ENCODE peak calls at places on chromosome 21, in five cellular contexts. One of them, this sample, is unnamed.

GRCh38 chr21:44702111-44702972 is 5.4 kb downstream of the KRTAP10-12 start:
- DNase-seq in DND-41: no peak
- DNase-seq in SK-N-SH: peak; percentile 9
- DNase-seq in epithelial cell of esophagus: no peak
- DNase-seq in PC-9: no peak
- DNase-seq in this sample: no peak

GRCh38 chr21:37072239-37072987 is 458 bp downstream of the PIGP start:
- DNase-seq in epithelial cell of esophagus: peak; percentile 62
- DNase-seq in PC-9: peak; percentile 50
- DNase-seq in SK-N-SH: no peak
- DNase-seq in DND-41: no peak
- DNase-seq in this sample: no peak

GRCh38 chr21:39580744-39581143 is 32.0 kb upstream of the B3GALT5 start:
- DNase-seq in PC-9: no peak
- DNase-seq in DND-41: no peak
- DNase-seq in SK-N-SH: no peak
- DNase-seq in epithelial cell of esophagus: no peak
- DNase-seq in this sample: no peak

GRCh38 chr21:46206163-46207005 is 22.1 kb upstream of the SPATC1L start:
- DNase-seq in PC-9: no peak
- DNase-seq in DND-41: no peak
- DNase-seq in SK-N-SH: no peak
- DNase-seq in epithelial cell of esophagus: no peak
- DNase-seq in this sample: no peak

GRCh38 chr21:46023126-46023985 is 41.8 kb downstream of the COL6A1 start:
- DNase-seq in DND-41: no peak
- DNase-seq in PC-9: no peak
- DNase-seq in SK-N-SH: no peak
- DNase-seq in epithelial cell of esophagus: no peak
- DNase-seq in this sample: no peak

GRCh38 chr21:14888202-14888601 is 176.6 kb downstream of the NRIP1 start:
- DNase-seq in PC-9: no peak
- DNase-seq in DND-41: no peak
- DNase-seq in SK-N-SH: no peak
- DNase-seq in epithelial cell of esophagus: no peak
- DNase-seq in this sample: no peak

GRCh38 chr21:26177187-26177586 is 6.6 kb upstream of the APP start:
- DNase-seq in epithelial cell of esophagus: no peak
- DNase-seq in DND-41: peak; percentile 15
- DNase-seq in PC-9: no peak
- DNase-seq in SK-N-SH: no peak
- DNase-seq in this sample: no peak

GRCh38 chr21:31161157-31161556 is 122.9 kb upstream of the KRTAP19-8 start:
- DNase-seq in PC-9: no peak
- DNase-seq in epithelial cell of esophagus: peak; percentile 72
- DNase-seq in DND-41: no peak
- DNase-seq in SK-N-SH: peak; percentile 44
- DNase-seq in this sample: peak; percentile 56

GRCh38 chr21:31117046-31117916 is 79.0 kb upstream of the KRTAP19-8 start:
- DNase-seq in epithelial cell of esophagus: peak; percentile 90
- DNase-seq in DND-41: no peak
- DNase-seq in PC-9: peak; percentile 77
- DNase-seq in SK-N-SH: no peak
- DNase-seq in this sample: peak; percentile 53

GRCh38 chr21:38243732-38244406 is 12.9 kb upstream of the KCNJ15 start:
- DNase-seq in epithelial cell of esophagus: no peak
- DNase-seq in DND-41: no peak
- DNase-seq in PC-9: no peak
- DNase-seq in SK-N-SH: no peak
- DNase-seq in this sample: no peak

GRCh38 chr21:46117586-46118304 is 19.8 kb downstream of the COL6A2 start:
- DNase-seq in DND-41: no peak
- DNase-seq in epithelial cell of esophagus: no peak
- DNase-seq in SK-N-SH: peak; percentile 32
- DNase-seq in PC-9: no peak
- DNase-seq in this sample: no peak

DNA sequence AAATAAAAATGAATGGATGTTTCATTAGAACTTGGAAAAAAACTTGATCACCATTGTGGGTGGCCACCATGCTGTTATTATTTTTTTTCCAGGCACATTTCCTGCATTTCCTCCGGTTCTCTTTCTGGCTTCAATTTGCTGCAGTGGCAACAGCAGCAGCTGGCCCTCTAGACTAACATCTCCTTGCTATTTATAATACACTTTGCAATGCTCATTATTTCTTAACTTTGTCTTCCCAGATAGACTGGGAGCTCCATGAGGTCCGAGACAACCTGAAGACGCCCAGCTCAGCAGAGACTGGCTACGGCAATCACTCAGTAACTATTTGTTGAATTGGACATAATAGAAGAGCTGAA is 53.4 kb upstream of the ATP5PO start:
- DNase-seq in PC-9: no peak
- DNase-seq in SK-N-SH: no peak
- DNase-seq in DND-41: no peak
- DNase-seq in epithelial cell of esophagus: no peak
- DNase-seq in this sample: no peak
- H3K4me3 ChIP-seq in PC-9: no peak overlapping the region
- H3K4me3 ChIP-seq in SK-N-SH: no peak overlapping the region
- H3K4me3 ChIP-seq in DND-41: no peak overlapping the region
- H3K4me3 ChIP-seq in epithelial cell of esophagus: no peak overlapping the region
- H3K4me3 ChIP-seq in this sample: no peak overlapping the region

GRCh38 chr21:32994305-32994704 is 31.4 kb upstream of the OLIG2 start:
- DNase-seq in epithelial cell of esophagus: peak; percentile 22
- DNase-seq in PC-9: no peak
- DNase-seq in DND-41: no peak
- DNase-seq in SK-N-SH: peak; percentile 24
- DNase-seq in this sample: peak; percentile 1
- TF ChIP-seq CTCF in epithelial cell of esophagus: peak; percentile 50
- TF ChIP-seq CTCF in PC-9: peak; percentile 32
- TF ChIP-seq CTCF in DND-41: peak; percentile 56
- TF ChIP-seq CTCF in SK-N-SH: peak; percentile 67
- TF ChIP-seq CTCF in this sample: peak; percentile 53

GRCh38 chr21:43575466-43575841 is 83.8 kb downstream of the HSF2BP start:
- DNase-seq in epithelial cell of esophagus: no peak
- DNase-seq in PC-9: no peak
- DNase-seq in SK-N-SH: no peak
- DNase-seq in DND-41: no peak
- DNase-seq in this sample: no peak
- H3K4me3 ChIP-seq in epithelial cell of esophagus: no peak overlapping the region
- H3K4me3 ChIP-seq in PC-9: no peak overlapping the region
- H3K4me3 ChIP-seq in SK-N-SH: no peak overlapping the region
- H3K4me3 ChIP-seq in DND-41: no peak overlapping the region
- H3K4me3 ChIP-seq in this sample: no peak overlapping the region

GRCh38 chr21:28334407-28334806 is 658.3 kb downstream of the LTN1 start:
- DNase-seq in epithelial cell of esophagus: peak; percentile 65
- DNase-seq in SK-N-SH: no peak
- DNase-seq in DND-41: no peak
- DNase-seq in PC-9: no peak
- DNase-seq in this sample: no peak

GRCh38 chr21:28339403-28339802 is 653.3 kb downstream of the LTN1 start:
- DNase-seq in epithelial cell of esophagus: no peak
- DNase-seq in SK-N-SH: no peak
- DNase-seq in DND-41: no peak
- DNase-seq in PC-9: no peak
- DNase-seq in this sample: no peak

GRCh38 chr21:28338906-28339305 is 653.8 kb downstream of the LTN1 start:
- DNase-seq in DND-41: no peak
- DNase-seq in SK-N-SH: no peak
- DNase-seq in epithelial cell of esophagus: no peak
- DNase-seq in PC-9: no peak
- DNase-seq in this sample: no peak

GRCh38 chr21:28336299-28336698 is 656.4 kb downstream of the LTN1 start:
- DNase-seq in PC-9: no peak
- DNase-seq in SK-N-SH: peak; percentile 22
- DNase-seq in DND-41: no peak
- DNase-seq in epithelial cell of esophagus: peak; percentile 65
- DNase-seq in this sample: peak; percentile 63

GRCh38 chr21:28337319-28337718 is 655.4 kb downstream of the LTN1 start:
- DNase-seq in SK-N-SH: peak; percentile 8
- DNase-seq in epithelial cell of esophagus: peak; percentile 61
- DNase-seq in DND-41: no peak
- DNase-seq in PC-9: no peak
- DNase-seq in this sample: peak; percentile 61
- TF ChIP-seq CTCF in SK-N-SH: peak; percentile 64
- TF ChIP-seq CTCF in epithelial cell of esophagus: peak; percentile 39
- TF ChIP-seq CTCF in DND-41: peak; percentile 38
- TF ChIP-seq CTCF in PC-9: peak; percentile 44
- TF ChIP-seq CTCF in this sample: peak; percentile 32

DNA sequence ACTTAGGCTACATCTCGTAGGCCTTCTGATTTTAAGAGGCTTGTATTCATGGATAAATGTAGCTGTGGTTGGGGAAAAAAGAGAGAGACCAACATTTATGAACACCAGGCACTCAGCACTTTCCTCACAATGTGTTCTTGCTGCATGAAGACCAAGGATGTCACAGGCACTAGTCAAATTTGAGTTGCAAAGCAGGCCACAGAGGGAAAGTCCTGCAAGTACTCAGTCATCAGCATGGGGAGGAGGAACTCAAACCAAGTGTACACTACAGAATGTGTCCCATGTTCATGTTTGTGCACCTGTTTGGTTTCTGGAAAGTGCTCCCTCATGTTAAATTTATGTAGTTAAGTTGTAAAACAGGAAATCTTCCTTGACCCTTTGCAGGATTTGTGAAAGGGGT is 8.7 kb upstream of the MAP3K7CL start:
- DNase-seq in PC-9: no peak
- DNase-seq in DND-41: no peak
- DNase-seq in SK-N-SH: no peak
- DNase-seq in epithelial cell of esophagus: no peak
- DNase-seq in this sample: no peak
- H3K4me3 ChIP-seq in PC-9: no peak overlapping the region
- H3K4me3 ChIP-seq in DND-41: no peak overlapping the region
- H3K4me3 ChIP-seq in SK-N-SH: no peak overlapping the region
- H3K4me3 ChIP-seq in epithelial cell of esophagus: no peak overlapping the region
- H3K4me3 ChIP-seq in this sample: no peak overlapping the region

GRCh38 chr21:28793043-28793442 is 199.6 kb downstream of the LTN1 start:
- DNase-seq in DND-41: no peak
- DNase-seq in PC-9: no peak
- DNase-seq in SK-N-SH: peak; percentile 11
- DNase-seq in epithelial cell of esophagus: no peak
- DNase-seq in this sample: peak; percentile 40
- TF ChIP-seq CTCF in DND-41: no peak
- TF ChIP-seq CTCF in PC-9: no peak
- TF ChIP-seq CTCF in SK-N-SH: peak; percentile 54
- TF ChIP-seq CTCF in epithelial cell of esophagus: peak; percentile 37
- TF ChIP-seq CTCF in this sample: peak; percentile 53

This sample was measured in astrocyte of the cerebellum.